ENCODE peak calls at places on chromosomes 5 and 9, in nine cellular contexts. Y, R, U, Q, N, Z, F, D and A are unnamed samples.

GRCh38 chr5:64666058-64666457 is 24.2 kb upstream of the SHISAL2B start:
- DNase-seq in Y (no peak), R (no peak), U (peak), Q (no peak), N (no peak), Z (no peak), F (no peak), D (no peak), A (no peak)

GRCh38 chr9:134735441-134736175 is 94.0 kb downstream of the COL5A1 start:
- DNase-seq in Y (peak), R (no peak), U (peak), Q (peak), N (no peak), Z (no peak), F (no peak), D (peak), A (no peak)

GRCh38 chr5:32520326-32520725 is 65.0 kb upstream of the SUB1 start:
- DNase-seq in Y (no peak), R (no peak), U (no peak), Q (no peak), N (no peak), Z (no peak), F (no peak), D (no peak), A (no peak)

GRCh38 chr9:88803551-88804288 is 187.5 kb upstream of the S1PR3 start:
- DNase-seq in Y (no peak), R (no peak), U (peak), Q (peak), N (no peak), Z (no peak), F (no peak), D (no peak), A (no peak)

GRCh38 chr9:123002754-123003153 is 30.7 kb upstream of the GPR21 start:
- DNase-seq in Y (no peak), R (no peak), U (peak), Q (no peak), N (no peak), Z (no peak), F (no peak), D (no peak), A (no peak)

GRCh38 chr9:98057095-98057799 is 715 bp downstream of the NANS start:
- DNase-seq in Y (no peak), R (no peak), U (peak), Q (peak), N (no peak), Z (no peak), F (no peak), D (no peak), A (no peak)

GRCh38 chr5:133400120-133400519 is 212.2 kb downstream of the FSTL4 start:
- DNase-seq in Y (no peak), R (no peak), U (no peak), Q (no peak), N (no peak), Z (no peak), F (no peak), D (no peak), A (no peak)

GRCh38 chr5:81907012-81907411 is 64.8 kb upstream of the ATG10 start:
- DNase-seq in Y (no peak), R (no peak), U (no peak), Q (no peak), N (no peak), Z (no peak), F (no peak), D (no peak), A (no peak)

GRCh38 chr5:148623101-148623500 is 31.2 kb downstream of the HTR4 start:
- DNase-seq in Y (no peak), R (no peak), U (no peak), Q (no peak), N (no peak), Z (no peak), F (no peak), D (no peak), A (no peak)